ENCODE peak calls at places on chromosomes 12 and 14, in nine cellular contexts. A, T, W, J, Z, S, V, C and U are unnamed samples.

GRCh38 chr12:93784339-93785086 is 107.3 kb downstream of the CRADD start:
- DNase-seq in W (no peak), V (no peak), Z (peak), A (peak), C (peak), T (peak), S (peak), J (no peak), U (no peak)

GRCh38 chr14:96479435-96480146 is 22.6 kb upstream of the PAPOLA start:
- DNase-seq in J (no peak), S (peak), A (no peak), W (no peak), Z (no peak), C (no peak), T (peak), V (no peak), U (no peak)

GRCh38 chr12:109609256-109609821 is 35.7 kb downstream of the MVK start:
- DNase-seq in V (no peak), S (no peak), Z (no peak), W (no peak), C (no peak), A (no peak), J (no peak), T (no peak), U (no peak)

GRCh38 chr12:8501720-8502119 is 11.6 kb upstream of the CLEC4D start:
- DNase-seq in W (no peak), A (no peak), Z (no peak), S (no peak), J (no peak), T (no peak), V (no peak), C (no peak), U (no peak)

GRCh38 chr14:35992816-35993511 is 166.8 kb downstream of the BRMS1L start:
- DNase-seq in S (no peak), T (no peak), Z (no peak), J (no peak), A (no peak), V (no peak), W (no peak), C (no peak), U (no peak)

GRCh38 chr12:15013634-15014169 is 40.9 kb downstream of the PDE6H start:
- DNase-seq in W (no peak), S (no peak), C (no peak), Z (no peak), T (no peak), A (no peak), J (no peak), V (no peak), U (no peak)

GRCh38 chr12:4849024-4849594 is 60.6 kb upstream of the KCNA1 start:
- DNase-seq in T (peak), V (no peak), Z (peak), A (no peak), J (no peak), C (no peak), S (peak), W (no peak), U (no peak)

GRCh38 chr14:74402264-74403251 is 23.5 kb downstream of the SYNDIG1L start:
- DNase-seq in T (no peak), V (no peak), Z (no peak), A (no peak), J (no peak), C (no peak), W (no peak), S (no peak), U (no peak)

DNA sequence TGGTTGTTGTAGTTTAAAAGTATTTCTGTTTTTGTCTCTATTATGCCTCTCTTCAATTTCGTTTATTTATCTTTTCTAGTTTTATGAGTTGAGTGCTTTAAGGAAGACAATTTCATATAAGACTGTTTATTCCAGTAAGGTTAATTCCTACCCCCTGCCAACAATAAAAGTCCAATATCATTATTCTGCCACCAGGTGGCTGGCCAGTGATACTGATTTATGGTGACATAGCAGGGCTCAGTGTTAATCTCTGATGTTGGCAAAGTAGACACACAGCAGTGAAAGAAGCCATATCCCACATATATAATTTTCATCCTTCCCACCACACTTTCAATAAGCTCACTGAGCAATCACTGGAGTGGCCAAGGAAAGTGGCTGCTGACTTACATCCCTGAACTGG is 69.0 kb upstream of the BMP4 start:
- DNase-seq in W (no peak), S (peak), Z (no peak), C (peak), J (no peak), A (no peak), V (no peak), T (peak), U (no peak)
- TF ChIP-seq CTCF in W (no peak), S (peak), Z (peak), C (peak), J (peak), A (peak), V (peak), T (peak), U (peak)

GRCh38 chr12:46266382-46266791 is 2.5 kb downstream of the SLC38A1 start:
- DNase-seq in T (peak), S (peak), J (no peak), W (peak), Z (no peak), A (no peak), V (no peak), C (peak), U (no peak)
- H3K4me3 ChIP-seq in T (peak), S (peak), J (no peak), W (peak), Z (no peak), A (peak), V (peak), C (peak), U (peak)

GRCh38 chr12:62816624-62817023 is 118.3 kb downstream of the PPM1H start:
- DNase-seq in Z (no peak), J (no peak), W (no peak), V (no peak), S (no peak), C (no peak), A (no peak), T (no peak), U (no peak)

GRCh38 chr12:62813031-62813829 is 121.7 kb downstream of the PPM1H start:
- DNase-seq in V (peak), A (peak), Z (peak), C (peak), S (peak), W (peak), T (peak), J (peak), U (no peak)

GRCh38 chr12:62814243-62814642 is 120.7 kb downstream of the PPM1H start:
- DNase-seq in S (no peak), A (no peak), Z (no peak), V (no peak), W (no peak), C (no peak), T (no peak), J (no peak), U (no peak)

DNA sequence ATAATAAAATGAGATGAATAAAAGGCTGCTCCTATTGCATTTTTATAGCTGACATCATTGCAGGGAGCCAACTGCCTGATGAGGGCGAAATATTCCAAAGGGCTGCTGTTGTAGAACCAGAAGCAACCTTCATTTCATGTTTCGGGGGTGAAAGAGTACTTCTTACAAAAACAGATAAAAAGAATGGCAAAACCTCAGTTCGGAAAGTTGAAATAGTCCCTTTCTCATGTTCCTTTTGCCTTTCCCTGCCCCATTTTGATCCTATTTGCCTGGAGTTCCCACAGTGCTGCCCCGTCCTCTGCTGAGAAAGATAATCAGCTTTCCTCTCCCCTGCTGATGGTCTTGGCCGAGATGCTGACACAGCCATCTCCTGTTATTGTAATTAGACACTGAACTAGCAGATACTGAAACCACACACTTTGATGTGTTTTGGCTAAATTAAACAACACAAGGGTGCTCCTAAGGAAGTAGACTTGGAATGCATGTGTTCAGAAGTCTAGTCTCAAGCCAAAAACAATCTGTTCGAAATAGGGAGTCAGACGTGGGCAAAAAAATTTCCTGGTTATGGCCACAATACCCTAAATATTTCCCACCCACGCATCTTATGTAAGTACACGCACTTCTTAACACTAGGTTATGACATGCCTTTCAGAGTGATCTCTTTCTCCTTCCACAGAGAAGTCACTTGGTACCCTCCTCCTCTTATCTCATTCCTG is 117.2 kb downstream of the PPM1H start:
- DNase-seq in T (peak), Z (no peak), A (no peak), V (no peak), C (peak), S (peak), J (no peak), W (no peak), U (peak)
- TF ChIP-seq CTCF in T (no peak), Z (no peak), A (peak), V (no peak), C (peak), S (peak), J (peak), W (no peak), U (no peak)

GRCh38 chr12:78870539-78870938 is 6.0 kb downstream of the SYT1 start:
- DNase-seq in T (no peak), Z (no peak), S (no peak), V (no peak), A (no peak), C (no peak), W (no peak), J (no peak), U (no peak)

GRCh38 chr12:78866518-78866917 is 1.9 kb downstream of the SYT1 start:
- DNase-seq in W (no peak), S (no peak), T (no peak), J (no peak), V (no peak), A (no peak), Z (no peak), C (no peak), U (no peak)

GRCh38 chr12:78871566-78871965 is 7.0 kb downstream of the SYT1 start:
- DNase-seq in S (no peak), A (no peak), W (no peak), J (no peak), C (no peak), V (no peak), T (no peak), Z (no peak), U (no peak)
- H3K4me3 ChIP-seq in S (no peak), A (no peak), W (no peak), J (no peak), C (no peak), V (no peak), T (no peak), Z (no peak), U (no peak)